ENCODE peak calls at places on chromosomes 5 and 9, in six cellular contexts. One of them, this sample, is unnamed.

GRCh38 chr5:109585012-109585599 is 104.6 kb upstream of the MAN2A1 start:
- DNase-seq in stimulated activated CD4-positive, alpha-beta T cell treated with anti-CD3 and anti-CD28 coated beads, TNF-alpha, amount 100 ng/mL, for 4 hours: no peak
- DNase-seq in AG08396: no peak
- DNase-seq in activated T-helper 1 cell treated with anti-CD3 and anti-CD28 coated beads, Interleukin-2, amount 50 U/mL, for 16 hours: no peak
- DNase-seq in left lung: no peak
- DNase-seq in OCI-LY7: no peak
- DNase-seq in this sample: no peak

GRCh38 chr5:138369249-138369648 is 16.8 kb downstream of the KDM3B start:
- DNase-seq in activated T-helper 1 cell treated with anti-CD3 and anti-CD28 coated beads, Interleukin-2, amount 50 U/mL, for 16 hours: no peak
- DNase-seq in stimulated activated CD4-positive, alpha-beta T cell treated with anti-CD3 and anti-CD28 coated beads, TNF-alpha, amount 100 ng/mL, for 4 hours: no peak
- DNase-seq in AG08396: no peak
- DNase-seq in left lung: no peak
- DNase-seq in OCI-LY7: no peak
- DNase-seq in this sample: no peak

GRCh38 chr5:14574891-14575496 is 6.6 kb upstream of the OTULINL start:
- DNase-seq in stimulated activated CD4-positive, alpha-beta T cell treated with anti-CD3 and anti-CD28 coated beads, TNF-alpha, amount 100 ng/mL, for 4 hours: no peak
- DNase-seq in left lung: no peak
- DNase-seq in OCI-LY7: no peak
- DNase-seq in AG08396: no peak
- DNase-seq in activated T-helper 1 cell treated with anti-CD3 and anti-CD28 coated beads, Interleukin-2, amount 50 U/mL, for 16 hours: no peak
- DNase-seq in this sample: no peak

GRCh38 chr9:29144476-29144875 is 1571.2 kb upstream of the C9orf72 start:
- DNase-seq in OCI-LY7: no peak
- DNase-seq in stimulated activated CD4-positive, alpha-beta T cell treated with anti-CD3 and anti-CD28 coated beads, TNF-alpha, amount 100 ng/mL, for 4 hours: no peak
- DNase-seq in activated T-helper 1 cell treated with anti-CD3 and anti-CD28 coated beads, Interleukin-2, amount 50 U/mL, for 16 hours: no peak
- DNase-seq in AG08396: no peak
- DNase-seq in left lung: no peak
- DNase-seq in this sample: no peak

GRCh38 chr5:36657563-36657995 is 51.2 kb downstream of the SLC1A3 start:
- DNase-seq in OCI-LY7: no peak
- DNase-seq in stimulated activated CD4-positive, alpha-beta T cell treated with anti-CD3 and anti-CD28 coated beads, TNF-alpha, amount 100 ng/mL, for 4 hours: no peak
- DNase-seq in left lung: no peak
- DNase-seq in AG08396: peak
- DNase-seq in activated T-helper 1 cell treated with anti-CD3 and anti-CD28 coated beads, Interleukin-2, amount 50 U/mL, for 16 hours: no peak
- DNase-seq in this sample: peak

GRCh38 chr5:74541381-74541781 is 99.1 kb downstream of the ENC1 start:
- DNase-seq in activated T-helper 1 cell treated with anti-CD3 and anti-CD28 coated beads, Interleukin-2, amount 50 U/mL, for 16 hours: no peak
- DNase-seq in OCI-LY7: no peak
- DNase-seq in AG08396: no peak
- DNase-seq in stimulated activated CD4-positive, alpha-beta T cell treated with anti-CD3 and anti-CD28 coated beads, TNF-alpha, amount 100 ng/mL, for 4 hours: no peak
- DNase-seq in left lung: no peak
- DNase-seq in this sample: no peak

GRCh38 chr5:163595851-163596399 is 90.5 kb downstream of the MAT2B start:
- DNase-seq in AG08396: no peak
- DNase-seq in stimulated activated CD4-positive, alpha-beta T cell treated with anti-CD3 and anti-CD28 coated beads, TNF-alpha, amount 100 ng/mL, for 4 hours: no peak
- DNase-seq in activated T-helper 1 cell treated with anti-CD3 and anti-CD28 coated beads, Interleukin-2, amount 50 U/mL, for 16 hours: no peak
- DNase-seq in OCI-LY7: no peak
- DNase-seq in left lung: no peak
- DNase-seq in this sample: peak

GRCh38 chr9:124248992-124249391 is 8.8 kb upstream of the NEK6 start:
- DNase-seq in activated T-helper 1 cell treated with anti-CD3 and anti-CD28 coated beads, Interleukin-2, amount 50 U/mL, for 16 hours: no peak
- DNase-seq in stimulated activated CD4-positive, alpha-beta T cell treated with anti-CD3 and anti-CD28 coated beads, TNF-alpha, amount 100 ng/mL, for 4 hours: no peak
- DNase-seq in AG08396: no peak
- DNase-seq in OCI-LY7: no peak
- DNase-seq in left lung: no peak
- DNase-seq in this sample: peak

GRCh38 chr5:93162201-93162654 is 418.8 kb downstream of the NR2F1-AS1 start:
- DNase-seq in stimulated activated CD4-positive, alpha-beta T cell treated with anti-CD3 and anti-CD28 coated beads, TNF-alpha, amount 100 ng/mL, for 4 hours: no peak
- DNase-seq in activated T-helper 1 cell treated with anti-CD3 and anti-CD28 coated beads, Interleukin-2, amount 50 U/mL, for 16 hours: no peak
- DNase-seq in left lung: no peak
- DNase-seq in OCI-LY7: no peak
- DNase-seq in AG08396: no peak
- DNase-seq in this sample: no peak

GRCh38 chr5:82847564-82847963 is 229.6 kb downstream of the TMEM167A start:
- DNase-seq in left lung: no peak
- DNase-seq in OCI-LY7: no peak
- DNase-seq in activated T-helper 1 cell treated with anti-CD3 and anti-CD28 coated beads, Interleukin-2, amount 50 U/mL, for 16 hours: no peak
- DNase-seq in AG08396: no peak
- DNase-seq in stimulated activated CD4-positive, alpha-beta T cell treated with anti-CD3 and anti-CD28 coated beads, TNF-alpha, amount 100 ng/mL, for 4 hours: no peak
- DNase-seq in this sample: no peak